ENCODE peak calls at places on chromosomes 5 and 9, in six cellular contexts. O is HL-60, C is GM23338, Q is HCT116, N is HepG2, G is A549. K is an unnamed sample.

GRCh38 chr5:141559481-141559880 is 59.3 kb downstream of the DIAPH1 start:
- DNase-seq in O (no peak), C (no peak), Q (no peak), N (no peak), G (no peak), K (no peak)

GRCh38 chr5:173123416-173123815 is 20.9 kb upstream of the BNIP1 start:
- DNase-seq in O (no peak), C (no peak), Q (no peak), N (peak), G (peak), K (no peak)

GRCh38 chr5:97618721-97619120 is 435.7 kb upstream of the RIOK2 start:
- DNase-seq in O (no peak), C (no peak), Q (no peak), N (no peak), G (no peak), K (no peak)

GRCh38 chr5:119161430-119161829 is 90.5 kb downstream of the DMXL1 start:
- DNase-seq in O (no peak), C (no peak), Q (no peak), N (no peak), G (no peak), K (no peak)

GRCh38 chr9:121271368-121272351 is 3.7 kb downstream of the GSN start:
- DNase-seq in O (peak), C (no peak), Q (no peak), N (no peak), G (no peak), K (no peak)

GRCh38 chr9:132776268-132776667 is 101.8 kb downstream of the AK8 start:
- DNase-seq in O (no peak), C (no peak), Q (no peak), N (no peak), G (no peak), K (no peak)

GRCh38 chr5:123261752-123262151 is 161.5 kb downstream of the CEP120 start:
- DNase-seq in O (no peak), C (no peak), Q (no peak), N (no peak), G (no peak), K (no peak)

GRCh38 chr9:114880276-114880891 is 50.0 kb downstream of the TNFSF8 start:
- DNase-seq in O (peak), C (no peak), Q (no peak), N (no peak), G (no peak), K (no peak)

GRCh38 chr5:173456751-173457171 is 128.5 kb upstream of the STC2 start:
- DNase-seq in O (peak), C (no peak), Q (no peak), N (no peak), G (no peak), K (no peak)

GRCh38 chr9:2872307-2872940 is 28.5 kb upstream of the PUM3 start:
- DNase-seq in O (peak), C (peak), Q (peak), N (peak), G (peak), K (no peak)

GRCh38 chr9:74407166-74407565 is 90.0 kb upstream of the RORB start:
- DNase-seq in O (no peak), C (no peak), Q (no peak), N (no peak), G (no peak), K (no peak)

GRCh38 chr5:139725073-139725830 is 70.4 kb upstream of the PSD2 start:
- DNase-seq in O (no peak), C (no peak), Q (no peak), N (peak), G (no peak), K (no peak)

GRCh38 chr9:88748566-88749238 is 213.7 kb downstream of the NXNL2 start:
- DNase-seq in O (no peak), C (no peak), Q (no peak), N (no peak), G (no peak), K (no peak)

GRCh38 chr5:172795401-172795977 is 24.5 kb upstream of the DUSP1 start:
- DNase-seq in O (no peak), C (peak), Q (no peak), N (no peak), G (peak), K (no peak)

GRCh38 chr5:59542841-59543825 is 350.4 kb downstream of the PDE4D start:
- DNase-seq in O (no peak), C (no peak), Q (no peak), N (no peak), G (peak), K (no peak)

GRCh38 chr5:54718647-54719046 is 201.1 kb downstream of the SNX18 start:
- DNase-seq in O (no peak), C (no peak), Q (no peak), N (no peak), G (no peak), K (no peak)

GRCh38 chr9:137785704-137786161 is 91.8 kb upstream of the CACNA1B start:
- DNase-seq in O (no peak), C (peak), Q (no peak), N (peak), G (no peak), K (no peak)

GRCh38 chr5:111389390-111390082 is 122.8 kb downstream of the STARD4 start:
- DNase-seq in O (no peak), C (no peak), Q (peak), N (no peak), G (peak), K (no peak)

GRCh38 chr9:36962721-36963120 is 71.3 kb downstream of the PAX5 start:
- DNase-seq in O (no peak), C (no peak), Q (no peak), N (no peak), G (no peak), K (no peak)

GRCh38 chr5:140349244-140349643 is 2.8 kb upstream of the HBEGF start:
- DNase-seq in O (no peak), C (no peak), Q (no peak), N (no peak), G (no peak), K (no peak)

GRCh38 chr5:100647461-100648230 is 112.5 kb downstream of the FAM174A start:
- DNase-seq in O (peak), C (peak), Q (no peak), N (no peak), G (peak), K (no peak)

GRCh38 chr9:120368799-120369198 is 211.2 kb downstream of the CDK5RAP2 start:
- DNase-seq in O (no peak), C (no peak), Q (no peak), N (no peak), G (no peak), K (no peak)

GRCh38 chr9:77848897-77849296 is 182.7 kb downstream of the GNAQ start:
- DNase-seq in O (peak), C (no peak), Q (no peak), N (no peak), G (peak), K (no peak)

GRCh38 chr5:38600334-38601045 is 44.0 kb upstream of the LIFR start:
- DNase-seq in O (peak), C (no peak), Q (no peak), N (no peak), G (peak), K (no peak)

GRCh38 chr5:1212881-1213280 is 11.5 kb downstream of the SLC6A19 start:
- DNase-seq in O (no peak), C (no peak), Q (no peak), N (no peak), G (no peak), K (no peak)

GRCh38 chr5:164119806-164120440 is 614.5 kb downstream of the MAT2B start:
- DNase-seq in O (no peak), C (peak), Q (no peak), N (peak), G (peak), K (no peak)

GRCh38 chr5:39151731-39152130 is 67.6 kb downstream of the FYB1 start:
- DNase-seq in O (no peak), C (no peak), Q (no peak), N (no peak), G (no peak), K (no peak)

GRCh38 chr5:10902145-10902544 is 141.1 kb upstream of the DAP start:
- DNase-seq in O (no peak), C (no peak), Q (no peak), N (no peak), G (no peak), K (no peak)

GRCh38 chr9:88322906-88323566 is 65.2 kb upstream of the SPIN1 start:
- DNase-seq in O (peak), C (no peak), Q (no peak), N (no peak), G (no peak), K (no peak)

GRCh38 chr5:179224741-179225140 is 120.5 kb downstream of the ADAMTS2 start:
- DNase-seq in O (no peak), C (no peak), Q (no peak), N (no peak), G (no peak), K (no peak)

GRCh38 chr5:75639912-75640311 is 28.7 kb downstream of the ANKDD1B start:
- DNase-seq in O (no peak), C (no peak), Q (no peak), N (no peak), G (no peak), K (no peak)

DNA sequence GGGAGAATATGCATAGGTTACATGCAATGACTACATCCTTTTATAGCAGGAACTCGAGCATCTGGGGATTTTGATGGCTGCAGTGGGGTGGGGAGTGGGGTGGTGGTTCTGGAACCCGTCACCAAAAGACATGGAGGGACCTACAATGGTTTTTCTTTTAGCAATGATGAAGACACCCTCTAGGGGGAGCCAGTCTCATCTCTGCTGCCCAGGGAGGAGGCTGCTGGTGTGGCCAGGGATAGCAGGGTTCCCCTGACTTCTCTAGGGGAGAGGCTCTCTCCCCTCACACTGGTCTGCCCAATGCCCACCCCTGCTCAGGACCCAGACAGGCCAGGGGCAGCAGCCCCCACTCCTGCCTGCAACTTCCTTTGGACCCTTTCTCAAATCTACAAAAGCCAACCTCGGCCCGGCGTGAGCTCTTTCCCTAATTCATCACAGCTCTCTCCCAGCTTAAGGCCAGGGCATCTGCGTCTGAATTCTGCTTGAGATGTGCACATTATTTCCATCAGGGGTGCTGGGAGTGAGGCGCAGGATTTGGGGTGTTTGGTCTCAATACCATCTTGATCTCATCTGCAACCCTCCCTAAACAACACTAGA is 73.5 kb upstream of the RETREG1 start:
- DNase-seq in O (peak), C (peak), Q (peak), N (peak), G (peak), K (peak)
- TF ChIP-seq REST in O (no peak), C (no peak), Q (no peak), N (no peak), G (no peak), K (no peak)

GRCh38 chr9:129547869-129548570 is 72.9 kb downstream of the C9orf50 start:
- DNase-seq in O (no peak), C (no peak), Q (no peak), N (no peak), G (no peak), K (no peak)
- TF ChIP-seq REST in O (no peak), C (no peak), Q (no peak), N (no peak), G (no peak), K (no peak)

DNA sequence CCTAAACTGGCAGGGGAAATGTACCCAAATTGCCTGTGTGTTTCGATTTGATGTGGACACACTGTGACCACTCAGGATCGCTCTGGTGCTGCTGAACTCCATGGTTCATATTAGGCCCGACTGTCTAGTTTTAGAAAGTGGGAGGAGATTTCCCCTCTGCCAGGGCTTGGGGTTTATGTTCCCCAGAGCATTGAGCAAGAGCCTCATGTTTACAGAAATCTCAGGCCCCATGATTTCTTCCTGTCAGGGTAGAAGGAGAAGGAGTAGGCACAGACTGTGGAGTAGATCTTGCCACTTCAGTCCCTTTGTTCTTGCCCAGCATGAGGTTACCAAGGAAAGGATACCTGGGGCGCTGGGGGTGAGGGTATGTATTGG is 40.8 kb upstream of the GLRX start:
- DNase-seq in O (peak), C (no peak), Q (no peak), N (peak), G (no peak), K (no peak)
- TF ChIP-seq REST in O (no peak), C (no peak), Q (no peak), N (no peak), G (no peak), K (no peak)

GRCh38 chr9:13088734-13089427 is 190.6 kb downstream of the MPDZ start:
- DNase-seq in O (peak), C (peak), Q (peak), N (peak), G (peak), K (peak)
- TF ChIP-seq REST in O (no peak), C (no peak), Q (no peak), N (no peak), G (no peak), K (no peak)